ENCODE peak calls at places on chromosomes 16 and 17, in six cellular contexts. M, T, S, G, R and C are unnamed samples.

GRCh38 chr17:42655528-42655927 is 3.6 kb upstream of the TUBG2 start:
- DNase-seq in M (no peak), T (no peak), S (no peak), G (peak), R (no peak), C (peak)

GRCh38 chr16:53084141-53084541 is 29.4 kb downstream of the CHD9 start:
- DNase-seq in M (no peak), T (peak), S (no peak), G (no peak), R (no peak), C (no peak)

GRCh38 chr17:39835038-39835786 is 28.9 kb downstream of the IKZF3 start:
- DNase-seq in M (no peak), T (no peak), S (no peak), G (no peak), R (no peak), C (no peak)

GRCh38 chr17:47836601-47837000 is 4.5 kb downstream of the SCRN2 start:
- DNase-seq in M (no peak), T (no peak), S (no peak), G (no peak), R (no peak), C (no peak)

GRCh38 chr16:14198012-14198411 is 126.9 kb downstream of the MRTFB start:
- DNase-seq in M (no peak), T (no peak), S (no peak), G (no peak), R (no peak), C (no peak)

GRCh38 chr17:30958187-30958586 is 12.7 kb upstream of the RNF135 start:
- DNase-seq in M (no peak), T (peak), S (no peak), G (no peak), R (no peak), C (no peak)

GRCh38 chr17:78132086-78132676 is 1.6 kb downstream of the TMC8 start:
- DNase-seq in M (no peak), T (peak), S (no peak), G (no peak), R (peak), C (peak)

GRCh38 chr17:73645050-73645871 is 1.0 kb upstream of the SDK2 start:
- DNase-seq in M (no peak), T (peak), S (peak), G (no peak), R (no peak), C (peak)

GRCh38 chr17:7589204-7589868 is 558 bp downstream of the SOX15 start:
- DNase-seq in M (peak), T (peak), S (peak), G (peak), R (no peak), C (no peak)

GRCh38 chr17:73683788-73684582 is 39.7 kb upstream of the SDK2 start:
- DNase-seq in M (no peak), T (no peak), S (no peak), G (no peak), R (no peak), C (peak)

GRCh38 chr16:58454178-58454577 is 45.8 kb upstream of the NDRG4 start:
- DNase-seq in M (no peak), T (no peak), S (no peak), G (no peak), R (no peak), C (no peak)

GRCh38 chr16:1958715-1959268 is 546 bp upstream of the NDUFB10 start:
- DNase-seq in M (no peak), T (no peak), S (no peak), G (no peak), R (no peak), C (no peak)

GRCh38 chr17:65514082-65514481 is 47.4 kb downstream of the AXIN2 start:
- DNase-seq in M (no peak), T (no peak), S (no peak), G (peak), R (no peak), C (no peak)

GRCh38 chr16:23572394-23572793 is 14.9 kb downstream of the UBFD1 start:
- DNase-seq in M (no peak), T (no peak), S (no peak), G (no peak), R (no peak), C (peak)

GRCh38 chr17:29855686-29856085 is 74.3 kb downstream of the SSH2 start:
- DNase-seq in M (no peak), T (no peak), S (peak), G (peak), R (no peak), C (no peak)

GRCh38 chr17:55416000-55416399 is 5.6 kb downstream of the MMD start:
- DNase-seq in M (no peak), T (no peak), S (no peak), G (no peak), R (no peak), C (no peak)

GRCh38 chr17:7858487-7858832 is 657 bp downstream of the CYB5D1 start:
- DNase-seq in M (no peak), T (peak), S (peak), G (peak), R (no peak), C (no peak)

GRCh38 chr16:71840052-71840451 is 5.7 kb upstream of the ATXN1L start:
- DNase-seq in M (no peak), T (no peak), S (no peak), G (peak), R (no peak), C (no peak)

GRCh38 chr17:47267354-47267828 is 13.8 kb downstream of the ITGB3 start:
- DNase-seq in M (no peak), T (no peak), S (no peak), G (peak), R (no peak), C (no peak)

GRCh38 chr16:58037365-58038057 is 12.0 kb downstream of the MMP15 start:
- DNase-seq in M (no peak), T (no peak), S (no peak), G (no peak), R (no peak), C (no peak)

GRCh38 chr17:81083125-81083765 is 48.3 kb downstream of the BAIAP2 start:
- DNase-seq in M (no peak), T (peak), S (no peak), G (no peak), R (no peak), C (no peak)

GRCh38 chr16:56584276-56584675 is 5.1 kb upstream of the MT3 start:
- DNase-seq in M (no peak), T (no peak), S (no peak), G (no peak), R (no peak), C (no peak)

GRCh38 chr16:81071816-81072215 is 5.2 kb downstream of the C16orf46 start:
- DNase-seq in M (no peak), T (no peak), S (no peak), G (peak), R (no peak), C (no peak)

GRCh38 chr17:36947922-36948716 is 635 bp upstream of the AATF start:
- DNase-seq in M (no peak), T (no peak), S (no peak), G (no peak), R (no peak), C (no peak)

GRCh38 chr17:28511858-28512461 is 5.8 kb downstream of the FOXN1 start:
- DNase-seq in M (no peak), T (no peak), S (no peak), G (no peak), R (no peak), C (no peak)

GRCh38 chr17:4327638-4328037 is 38.8 kb downstream of the UBE2G1 start:
- DNase-seq in M (no peak), T (no peak), S (no peak), G (peak), R (no peak), C (no peak)

GRCh38 chr17:57724038-57724728 is 20.9 kb downstream of the CCDC182 start:
- DNase-seq in M (no peak), T (no peak), S (no peak), G (no peak), R (no peak), C (peak)

GRCh38 chr17:42251115-42251514 is 25.1 kb downstream of the STAT5B start:
- DNase-seq in M (no peak), T (no peak), S (no peak), G (peak), R (no peak), C (no peak)

GRCh38 chr17:83126275-83126930 is 47.0 kb downstream of the METRNL start:
- DNase-seq in M (no peak), T (no peak), S (no peak), G (no peak), R (no peak), C (no peak)

GRCh38 chr17:39174907-39175694 is 9.1 kb upstream of the ARL5C start:
- DNase-seq in M (peak), T (peak), S (peak), G (peak), R (peak), C (peak)

GRCh38 chr17:74274060-74274702 is at the start of gene DNAI2:
- DNase-seq in M (no peak), T (peak), S (no peak), G (no peak), R (no peak), C (no peak)

GRCh38 chr17:42670199-42670924 is 6.4 kb downstream of the PLEKHH3 start:
- DNase-seq in M (no peak), T (no peak), S (no peak), G (no peak), R (no peak), C (no peak)